ENCODE peak calls at places on chromosome 4, in seven cellular contexts. A, Y, U, I, L, G and P are unnamed samples.
A peak's percentile ranks its signal among the peaks of the same experiment; 100 is the strongest.

GRCh38 chr4:144421056-144421455 is 224.9 kb upstream of the HHIP start:
- DNase-seq in A (no peak), Y (no peak), U (no peak), I (no peak), L (no peak), G (no peak), P (no peak)

GRCh38 chr4:2489841-2490552 is 21.1 kb downstream of the RNF4 start:
- DNase-seq in A (no peak), Y (no peak), U (no peak), I (peak; percentile 42), L (no peak), G (peak; percentile 45), P (no peak)

GRCh38 chr4:124322234-124322831 is 390.2 kb downstream of the ANKRD50 start:
- DNase-seq in A (no peak), Y (peak; percentile 40), U (no peak), I (peak; percentile 47), L (no peak), G (peak; percentile 78), P (no peak)

GRCh38 chr4:87219648-87220093 is 747 bp downstream of the KLHL8 start:
- DNase-seq in A (peak; percentile 67), Y (no peak), U (peak; percentile 40), I (peak; percentile 64), L (peak; percentile 69), G (peak; percentile 51), P (peak; percentile 56)

GRCh38 chr4:86924805-86925204 is 10.0 kb upstream of the AFF1 start:
- DNase-seq in A (no peak), Y (no peak), U (no peak), I (peak; percentile 85), L (no peak), G (peak; percentile 88), P (no peak)

GRCh38 chr4:148778980-148779675 is 336.9 kb upstream of the NR3C2 start:
- DNase-seq in A (no peak), Y (no peak), U (no peak), I (no peak), L (no peak), G (no peak), P (no peak)

GRCh38 chr4:10144971-10145370 is 28.4 kb upstream of the WDR1 start:
- DNase-seq in A (no peak), Y (no peak), U (no peak), I (no peak), L (no peak), G (no peak), P (no peak)

GRCh38 chr4:6641164-6641970 is 882 bp downstream of the MRFAP1 start:
- DNase-seq in A (peak; percentile 56), Y (no peak), U (peak; percentile 43), I (peak; percentile 62), L (no peak), G (peak; percentile 39), P (peak; percentile 61)

GRCh38 chr4:126678608-126679007 is 954.1 kb upstream of the INTU start:
- DNase-seq in A (no peak), Y (no peak), U (no peak), I (no peak), L (no peak), G (no peak), P (no peak)

GRCh38 chr4:2009651-2010233 is 968 bp upstream of the NELFA start:
- DNase-seq in A (peak; percentile 77), Y (peak; percentile 39), U (peak; percentile 33), I (peak; percentile 49), L (peak; percentile 63), G (peak; percentile 57), P (peak; percentile 83)